ENCODE peak calls at places on chromosome 3, in nine cellular contexts. One of them, this sample, is unnamed.

GRCh38 chr3:69547457-69548014 is 161.6 kb upstream of the FRMD4B start:
- DNase-seq in GM12865: no peak
- DNase-seq in osteocyte: no peak
- DNase-seq in A549: no peak
- DNase-seq in RWPE1: no peak
- DNase-seq in astrocyte: no peak
- DNase-seq in BJ: no peak
- DNase-seq in thoracic aorta: no peak
- DNase-seq in CD8-positive, alpha-beta T cell: no peak
- DNase-seq in this sample: peak; percentile 71

GRCh38 chr3:11556851-11557644 is 86.7 kb downstream of the VGLL4 start:
- DNase-seq in RWPE1: no peak
- DNase-seq in astrocyte: peak; percentile 90
- DNase-seq in BJ: no peak
- DNase-seq in GM12865: no peak
- DNase-seq in A549: no peak
- DNase-seq in osteocyte: no peak
- DNase-seq in CD8-positive, alpha-beta T cell: no peak
- DNase-seq in thoracic aorta: no peak
- DNase-seq in this sample: no peak

GRCh38 chr3:55331524-55331923 is 155.6 kb downstream of the WNT5A start:
- DNase-seq in RWPE1: no peak
- DNase-seq in osteocyte: no peak
- DNase-seq in BJ: no peak
- DNase-seq in astrocyte: no peak
- DNase-seq in CD8-positive, alpha-beta T cell: no peak
- DNase-seq in GM12865: no peak
- DNase-seq in thoracic aorta: no peak
- DNase-seq in A549: no peak
- DNase-seq in this sample: no peak

GRCh38 chr3:43892535-43892934 is 201.8 kb downstream of the ABHD5 start:
- DNase-seq in CD8-positive, alpha-beta T cell: no peak
- DNase-seq in BJ: no peak
- DNase-seq in astrocyte: no peak
- DNase-seq in RWPE1: no peak
- DNase-seq in osteocyte: no peak
- DNase-seq in A549: no peak
- DNase-seq in thoracic aorta: no peak
- DNase-seq in GM12865: peak; percentile 58
- DNase-seq in this sample: no peak

GRCh38 chr3:10644189-10644588 is 138.8 kb upstream of the ATP2B2 start:
- DNase-seq in osteocyte: no peak
- DNase-seq in RWPE1: no peak
- DNase-seq in GM12865: no peak
- DNase-seq in astrocyte: no peak
- DNase-seq in A549: no peak
- DNase-seq in thoracic aorta: no peak
- DNase-seq in CD8-positive, alpha-beta T cell: no peak
- DNase-seq in BJ: no peak
- DNase-seq in this sample: no peak

GRCh38 chr3:142117052-142117451 is 32.3 kb downstream of the TFDP2 start:
- DNase-seq in astrocyte: peak; percentile 64
- DNase-seq in osteocyte: no peak
- DNase-seq in CD8-positive, alpha-beta T cell: no peak
- DNase-seq in thoracic aorta: no peak
- DNase-seq in BJ: no peak
- DNase-seq in A549: no peak
- DNase-seq in GM12865: no peak
- DNase-seq in RWPE1: peak; percentile 36
- DNase-seq in this sample: peak; percentile 71

GRCh38 chr3:98655666-98656065 is 62.3 kb upstream of the CPOX start:
- DNase-seq in GM12865: peak; percentile 56
- DNase-seq in astrocyte: peak; percentile 60
- DNase-seq in CD8-positive, alpha-beta T cell: no peak
- DNase-seq in osteocyte: no peak
- DNase-seq in A549: no peak
- DNase-seq in RWPE1: no peak
- DNase-seq in BJ: no peak
- DNase-seq in thoracic aorta: no peak
- DNase-seq in this sample: no peak

GRCh38 chr3:175001091-175001490 is 142.0 kb downstream of the NAALADL2 start:
- DNase-seq in GM12865: no peak
- DNase-seq in thoracic aorta: no peak
- DNase-seq in A549: no peak
- DNase-seq in osteocyte: no peak
- DNase-seq in astrocyte: no peak
- DNase-seq in RWPE1: no peak
- DNase-seq in BJ: no peak
- DNase-seq in CD8-positive, alpha-beta T cell: no peak
- DNase-seq in this sample: no peak

GRCh38 chr3:161310649-161311423 is 60.5 kb downstream of the SPTSSB start:
- DNase-seq in CD8-positive, alpha-beta T cell: peak; percentile 42
- DNase-seq in astrocyte: no peak
- DNase-seq in RWPE1: no peak
- DNase-seq in GM12865: peak; percentile 76
- DNase-seq in osteocyte: no peak
- DNase-seq in A549: no peak
- DNase-seq in thoracic aorta: no peak
- DNase-seq in BJ: no peak
- DNase-seq in this sample: no peak

GRCh38 chr3:64621275-64621674 is 66.5 kb downstream of the ADAMTS9 start:
- DNase-seq in GM12865: no peak
- DNase-seq in thoracic aorta: no peak
- DNase-seq in CD8-positive, alpha-beta T cell: no peak
- DNase-seq in astrocyte: no peak
- DNase-seq in RWPE1: no peak
- DNase-seq in osteocyte: no peak
- DNase-seq in BJ: no peak
- DNase-seq in A549: no peak
- DNase-seq in this sample: no peak

GRCh38 chr3:59759298-59760169 is 709.7 kb upstream of the CFAP20DC start:
- DNase-seq in RWPE1: no peak
- DNase-seq in A549: no peak
- DNase-seq in GM12865: no peak
- DNase-seq in osteocyte: no peak
- DNase-seq in astrocyte: peak; percentile 53
- DNase-seq in CD8-positive, alpha-beta T cell: no peak
- DNase-seq in thoracic aorta: no peak
- DNase-seq in BJ: no peak
- DNase-seq in this sample: peak; percentile 32

GRCh38 chr3:124558898-124559649 is 171.2 kb upstream of the UMPS start:
- DNase-seq in thoracic aorta: peak; percentile 72
- DNase-seq in CD8-positive, alpha-beta T cell: no peak
- DNase-seq in astrocyte: peak; percentile 97
- DNase-seq in osteocyte: peak; percentile 90
- DNase-seq in A549: peak; percentile 81
- DNase-seq in RWPE1: peak; percentile 80
- DNase-seq in GM12865: no peak
- DNase-seq in BJ: peak; percentile 86
- DNase-seq in this sample: peak; percentile 98

GRCh38 chr3:52513281-52513680 is 18.1 kb downstream of the STAB1 start:
- DNase-seq in GM12865: no peak
- DNase-seq in osteocyte: no peak
- DNase-seq in A549: no peak
- DNase-seq in astrocyte: no peak
- DNase-seq in RWPE1: no peak
- DNase-seq in thoracic aorta: no peak
- DNase-seq in BJ: no peak
- DNase-seq in CD8-positive, alpha-beta T cell: no peak
- DNase-seq in this sample: no peak

GRCh38 chr3:152359385-152360248 is 90.9 kb downstream of the MBNL1 start:
- DNase-seq in A549: no peak
- DNase-seq in astrocyte: peak; percentile 30
- DNase-seq in BJ: no peak
- DNase-seq in GM12865: no peak
- DNase-seq in RWPE1: peak; percentile 46
- DNase-seq in CD8-positive, alpha-beta T cell: no peak
- DNase-seq in thoracic aorta: no peak
- DNase-seq in osteocyte: no peak
- DNase-seq in this sample: no peak

GRCh38 chr3:14317057-14317553 is 85.3 kb upstream of the SLC6A6 start:
- DNase-seq in RWPE1: no peak
- DNase-seq in astrocyte: peak; percentile 11
- DNase-seq in osteocyte: no peak
- DNase-seq in BJ: no peak
- DNase-seq in A549: no peak
- DNase-seq in thoracic aorta: no peak
- DNase-seq in CD8-positive, alpha-beta T cell: no peak
- DNase-seq in GM12865: no peak
- DNase-seq in this sample: no peak

GRCh38 chr3:33385423-33385822 is 54.8 kb downstream of the UBP1 start:
- DNase-seq in GM12865: no peak
- DNase-seq in CD8-positive, alpha-beta T cell: peak; percentile 16
- DNase-seq in thoracic aorta: no peak
- DNase-seq in astrocyte: no peak
- DNase-seq in osteocyte: no peak
- DNase-seq in BJ: no peak
- DNase-seq in RWPE1: no peak
- DNase-seq in A549: peak; percentile 12
- DNase-seq in this sample: no peak

GRCh38 chr3:120983321-120983665 is 75.3 kb downstream of the STXBP5L start:
- DNase-seq in CD8-positive, alpha-beta T cell: no peak
- DNase-seq in GM12865: no peak
- DNase-seq in A549: no peak
- DNase-seq in astrocyte: no peak
- DNase-seq in RWPE1: no peak
- DNase-seq in osteocyte: no peak
- DNase-seq in BJ: no peak
- DNase-seq in thoracic aorta: no peak
- DNase-seq in this sample: no peak

GRCh38 chr3:64685331-64685799 is 2.4 kb downstream of the ADAMTS9 start:
- DNase-seq in osteocyte: no peak
- DNase-seq in astrocyte: peak; percentile 51
- DNase-seq in thoracic aorta: no peak
- DNase-seq in RWPE1: no peak
- DNase-seq in BJ: no peak
- DNase-seq in GM12865: no peak
- DNase-seq in CD8-positive, alpha-beta T cell: no peak
- DNase-seq in A549: no peak
- DNase-seq in this sample: no peak

GRCh38 chr3:78221300-78221699 is 1181.4 kb downstream of the ROBO2 start:
- DNase-seq in astrocyte: no peak
- DNase-seq in A549: no peak
- DNase-seq in BJ: no peak
- DNase-seq in osteocyte: no peak
- DNase-seq in thoracic aorta: no peak
- DNase-seq in RWPE1: no peak
- DNase-seq in GM12865: no peak
- DNase-seq in CD8-positive, alpha-beta T cell: no peak
- DNase-seq in this sample: no peak
- TF ChIP-seq CTCF in astrocyte: no peak
- TF ChIP-seq CTCF in A549: no peak
- TF ChIP-seq CTCF in BJ: no peak
- TF ChIP-seq CTCF in osteocyte: no peak
- TF ChIP-seq CTCF in thoracic aorta: no peak
- TF ChIP-seq CTCF in RWPE1: no peak
- TF ChIP-seq CTCF in GM12865: no peak
- TF ChIP-seq CTCF in CD8-positive, alpha-beta T cell: no peak
- TF ChIP-seq CTCF in this sample: no peak

DNA sequence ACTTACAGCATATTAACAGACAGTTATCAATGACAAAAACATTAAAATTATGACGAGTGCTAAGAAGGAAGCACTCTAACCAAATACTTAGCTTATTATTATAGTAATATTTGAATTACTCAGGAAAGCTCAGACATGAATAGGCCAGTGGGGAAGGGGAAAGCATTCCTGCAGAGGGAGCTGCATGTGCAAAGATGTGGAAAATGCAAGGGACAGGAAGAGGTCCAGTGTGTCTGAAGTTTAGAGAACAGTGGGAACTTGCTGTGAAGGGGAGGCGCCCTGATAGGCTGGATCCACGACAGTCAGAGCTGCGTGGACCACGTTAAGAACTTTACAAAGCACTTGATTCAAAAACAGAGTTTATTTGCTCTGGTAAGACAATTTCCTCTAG is 1.2 kb upstream of the SPICE1 start:
- DNase-seq in astrocyte: no peak
- DNase-seq in BJ: no peak
- DNase-seq in CD8-positive, alpha-beta T cell: no peak
- DNase-seq in GM12865: no peak
- DNase-seq in osteocyte: no peak
- DNase-seq in thoracic aorta: no peak
- DNase-seq in A549: peak; percentile 72
- DNase-seq in RWPE1: no peak
- DNase-seq in this sample: no peak
- TF ChIP-seq CTCF in astrocyte: no peak
- TF ChIP-seq CTCF in BJ: no peak
- TF ChIP-seq CTCF in CD8-positive, alpha-beta T cell: no peak
- TF ChIP-seq CTCF in GM12865: no peak
- TF ChIP-seq CTCF in osteocyte: no peak
- TF ChIP-seq CTCF in thoracic aorta: no peak
- TF ChIP-seq CTCF in A549: peak; percentile 41
- TF ChIP-seq CTCF in RWPE1: no peak
- TF ChIP-seq CTCF in this sample: no peak

DNA sequence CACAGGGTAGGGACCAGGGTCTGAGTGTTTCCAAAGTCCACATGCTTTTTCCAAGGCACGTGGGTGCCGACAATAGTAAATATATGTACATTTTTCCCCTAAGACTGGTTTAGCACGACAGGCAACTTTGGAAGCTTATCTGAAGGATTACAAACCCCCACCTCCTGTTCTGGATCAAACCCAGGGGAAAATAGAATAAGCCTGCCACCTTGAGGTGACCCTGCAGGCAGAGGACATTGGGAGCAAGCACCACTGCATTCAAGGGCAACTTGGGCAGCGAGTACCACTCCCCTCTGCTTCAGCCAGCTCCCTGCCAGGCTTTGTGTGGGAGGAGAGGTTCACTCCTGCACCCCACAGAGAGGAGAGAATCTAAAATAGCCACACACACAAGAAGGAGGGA is 44.8 kb downstream of the KBTBD12 start:
- DNase-seq in CD8-positive, alpha-beta T cell: no peak
- DNase-seq in BJ: no peak
- DNase-seq in astrocyte: no peak
- DNase-seq in A549: peak; percentile 37
- DNase-seq in GM12865: peak; percentile 40
- DNase-seq in osteocyte: no peak
- DNase-seq in RWPE1: peak; percentile 25
- DNase-seq in thoracic aorta: no peak
- DNase-seq in this sample: peak; percentile 41
- TF ChIP-seq CTCF in CD8-positive, alpha-beta T cell: no peak
- TF ChIP-seq CTCF in BJ: peak; percentile 35
- TF ChIP-seq CTCF in astrocyte: peak; percentile 20
- TF ChIP-seq CTCF in A549: peak; percentile 55
- TF ChIP-seq CTCF in GM12865: peak; percentile 41
- TF ChIP-seq CTCF in osteocyte: peak; percentile 74
- TF ChIP-seq CTCF in RWPE1: peak; percentile 14
- TF ChIP-seq CTCF in thoracic aorta: no peak
- TF ChIP-seq CTCF in this sample: no peak

GRCh38 chr3:50130436-50130835 is 24.7 kb upstream of the SEMA3F start:
- DNase-seq in astrocyte: no peak
- DNase-seq in RWPE1: no peak
- DNase-seq in GM12865: no peak
- DNase-seq in thoracic aorta: no peak
- DNase-seq in CD8-positive, alpha-beta T cell: no peak
- DNase-seq in osteocyte: no peak
- DNase-seq in A549: no peak
- DNase-seq in BJ: no peak
- DNase-seq in this sample: no peak
- TF ChIP-seq CTCF in astrocyte: no peak
- TF ChIP-seq CTCF in RWPE1: no peak
- TF ChIP-seq CTCF in GM12865: no peak
- TF ChIP-seq CTCF in thoracic aorta: no peak
- TF ChIP-seq CTCF in CD8-positive, alpha-beta T cell: no peak
- TF ChIP-seq CTCF in osteocyte: no peak
- TF ChIP-seq CTCF in A549: no peak
- TF ChIP-seq CTCF in BJ: no peak
- TF ChIP-seq CTCF in this sample: no peak

GRCh38 chr3:187974857-187975257 is 179.1 kb upstream of the LPP start:
- DNase-seq in BJ: no peak
- DNase-seq in astrocyte: no peak
- DNase-seq in RWPE1: no peak
- DNase-seq in CD8-positive, alpha-beta T cell: no peak
- DNase-seq in A549: no peak
- DNase-seq in osteocyte: no peak
- DNase-seq in thoracic aorta: no peak
- DNase-seq in GM12865: no peak
- DNase-seq in this sample: no peak
- TF ChIP-seq CTCF in BJ: no peak
- TF ChIP-seq CTCF in astrocyte: no peak
- TF ChIP-seq CTCF in RWPE1: no peak
- TF ChIP-seq CTCF in CD8-positive, alpha-beta T cell: peak; percentile 58
- TF ChIP-seq CTCF in A549: no peak
- TF ChIP-seq CTCF in osteocyte: no peak
- TF ChIP-seq CTCF in thoracic aorta: no peak
- TF ChIP-seq CTCF in GM12865: no peak
- TF ChIP-seq CTCF in this sample: no peak